ENCODE peak calls at places on chromosome 3, in eight cellular contexts. Q, Y, C, G, K, P, I and J are unnamed samples.

GRCh38 chr3:172892158-172892557 is 141.6 kb downstream of the ECT2 start:
- DNase-seq in Q (no peak), Y (peak), C (no peak), G (no peak), K (no peak), P (peak), I (no peak), J (peak)

GRCh38 chr3:152381881-152382295 is 113.2 kb downstream of the MBNL1 start:
- DNase-seq in Q (no peak), Y (no peak), C (no peak), G (no peak), K (no peak), P (no peak), I (no peak), J (no peak)

GRCh38 chr3:197349368-197349767 is 51.0 kb upstream of the DLG1 start:
- DNase-seq in Q (no peak), Y (no peak), C (no peak), G (no peak), K (no peak), P (no peak), I (no peak), J (no peak)

GRCh38 chr3:69203631-69204314 is 81.4 kb upstream of the LMOD3 start:
- DNase-seq in Q (no peak), Y (no peak), C (no peak), G (no peak), K (no peak), P (no peak), I (peak), J (no peak)

GRCh38 chr3:81565066-81565465 is 196.4 kb downstream of the GBE1 start:
- DNase-seq in Q (no peak), Y (no peak), C (no peak), G (no peak), K (no peak), P (no peak), I (no peak), J (peak)

GRCh38 chr3:174089592-174089991 is 692.0 kb downstream of the NLGN1 start:
- DNase-seq in Q (no peak), Y (no peak), C (no peak), G (no peak), K (no peak), P (no peak), I (no peak), J (no peak)

GRCh38 chr3:100468676-100469075 is 23.7 kb upstream of the TMEM45A start:
- DNase-seq in Q (no peak), Y (no peak), C (no peak), G (no peak), K (no peak), P (no peak), I (no peak), J (no peak)

GRCh38 chr3:119073258-119074001 is 38.8 kb upstream of the IGSF11 start:
- DNase-seq in Q (no peak), Y (no peak), C (no peak), G (no peak), K (no peak), P (no peak), I (no peak), J (no peak)

GRCh38 chr3:143535994-143536784 is 312.1 kb downstream of the SLC9A9 start:
- DNase-seq in Q (peak), Y (no peak), C (no peak), G (no peak), K (no peak), P (no peak), I (no peak), J (no peak)

GRCh38 chr3:56939759-56940323 is 120.6 kb upstream of the SPATA12 start:
- DNase-seq in Q (no peak), Y (no peak), C (no peak), G (no peak), K (no peak), P (no peak), I (no peak), J (no peak)

GRCh38 chr3:45054196-45054857 is 28.2 kb downstream of the CLEC3B start:
- DNase-seq in Q (no peak), Y (no peak), C (no peak), G (no peak), K (no peak), P (peak), I (peak), J (peak)

GRCh38 chr3:34034840-34035239 is 236.4 kb downstream of the PDCD6IP start:
- DNase-seq in Q (no peak), Y (no peak), C (no peak), G (no peak), K (no peak), P (no peak), I (peak), J (no peak)

GRCh38 chr3:45180051-45180450 is 33.9 kb upstream of the CDCP1 start:
- DNase-seq in Q (no peak), Y (no peak), C (no peak), G (no peak), K (no peak), P (peak), I (no peak), J (peak)

GRCh38 chr3:60841355-60841754 is 409.9 kb downstream of the FHIT start:
- DNase-seq in Q (no peak), Y (peak), C (no peak), G (no peak), K (no peak), P (peak), I (no peak), J (no peak)

GRCh38 chr3:108093616-108094015 is 2.8 kb upstream of the CD47 start:
- DNase-seq in Q (no peak), Y (no peak), C (no peak), G (no peak), K (no peak), P (no peak), I (no peak), J (no peak)

DNA sequence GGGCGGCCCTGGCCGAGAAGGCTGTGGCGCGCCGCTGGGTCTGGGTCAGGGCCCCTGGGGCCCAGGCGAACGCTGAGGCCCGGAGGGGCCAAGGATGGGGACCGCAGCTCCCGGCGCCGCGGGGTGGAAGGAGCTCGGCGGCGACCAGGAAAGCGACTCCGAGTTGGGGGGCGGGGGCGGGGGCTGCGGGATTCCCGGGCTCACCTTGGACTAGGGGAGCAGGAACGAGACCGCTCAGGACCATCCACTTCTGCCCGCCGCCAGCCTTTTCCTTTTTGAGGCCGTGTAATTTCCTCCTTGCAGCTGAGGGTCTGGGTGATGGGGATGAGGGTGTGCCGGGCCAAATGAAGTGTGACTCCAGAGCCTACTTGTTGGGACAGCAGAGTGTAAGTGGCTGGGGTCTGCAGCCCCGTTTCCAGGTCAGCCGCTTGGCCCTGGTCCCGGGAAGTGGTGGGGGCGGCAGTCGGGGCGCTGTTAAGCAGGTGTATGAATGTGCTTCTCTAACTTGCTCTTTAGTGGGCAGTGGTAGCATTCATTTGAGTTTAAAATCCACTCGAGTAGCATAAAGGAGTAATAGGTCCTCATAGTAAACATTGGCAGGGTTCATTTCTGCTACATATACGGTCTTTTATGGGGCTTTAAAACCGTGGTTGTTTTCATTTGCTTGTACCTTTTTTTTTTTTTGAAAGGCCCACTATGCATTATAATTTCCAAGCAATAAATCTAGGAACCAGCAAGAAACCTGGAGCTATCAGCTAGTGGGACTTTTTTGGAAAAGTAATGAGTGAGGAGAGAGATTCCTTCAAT is 717 bp downstream of the PXK start:
- DNase-seq in Q (peak), Y (no peak), C (peak), G (no peak), K (peak), P (peak), I (peak), J (no peak)
- TF ChIP-seq CTCF in Q (peak), Y (no peak), C (peak), G (no peak), K (no peak), P (peak), I (peak), J (peak)

DNA sequence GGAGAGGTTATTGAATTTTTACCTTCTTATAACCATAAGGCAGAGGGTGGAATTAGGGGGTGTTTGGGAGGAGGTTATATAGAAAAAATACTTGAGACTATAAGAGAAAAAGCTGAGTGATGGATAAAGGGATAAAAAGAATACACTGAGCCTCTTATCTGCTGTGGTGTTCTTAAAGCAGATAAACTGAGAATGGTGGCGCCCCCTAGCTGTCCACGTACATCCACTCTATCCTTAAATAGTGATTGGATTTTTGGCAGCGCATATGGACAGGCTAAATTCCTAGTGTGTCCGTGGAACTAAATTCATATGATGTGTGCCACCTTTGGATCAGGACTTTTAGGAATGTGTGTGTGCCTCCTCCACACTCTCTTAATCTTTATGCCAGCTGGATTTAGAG is 121.1 kb downstream of the OXSM start:
- DNase-seq in Q (no peak), Y (no peak), C (peak), G (no peak), K (peak), P (no peak), I (no peak), J (no peak)
- TF ChIP-seq CTCF in Q (peak), Y (no peak), C (peak), G (peak), K (peak), P (no peak), I (peak), J (peak)

GRCh38 chr3:11260460-11260859 is 11.7 kb upstream of the ATG7 start:
- DNase-seq in Q (no peak), Y (no peak), C (no peak), G (no peak), K (no peak), P (no peak), I (no peak), J (no peak)
- TF ChIP-seq CTCF in Q (no peak), Y (no peak), C (peak), G (no peak), K (no peak), P (no peak), I (no peak), J (no peak)

GRCh38 chr3:30012941-30013543 is 593.4 kb upstream of the TGFBR2 start:
- DNase-seq in Q (no peak), Y (peak), C (peak), G (no peak), K (peak), P (peak), I (peak), J (peak)
- TF ChIP-seq CTCF in Q (peak), Y (peak), C (peak), G (peak), K (peak), P (peak), I (peak), J (peak)

DNA sequence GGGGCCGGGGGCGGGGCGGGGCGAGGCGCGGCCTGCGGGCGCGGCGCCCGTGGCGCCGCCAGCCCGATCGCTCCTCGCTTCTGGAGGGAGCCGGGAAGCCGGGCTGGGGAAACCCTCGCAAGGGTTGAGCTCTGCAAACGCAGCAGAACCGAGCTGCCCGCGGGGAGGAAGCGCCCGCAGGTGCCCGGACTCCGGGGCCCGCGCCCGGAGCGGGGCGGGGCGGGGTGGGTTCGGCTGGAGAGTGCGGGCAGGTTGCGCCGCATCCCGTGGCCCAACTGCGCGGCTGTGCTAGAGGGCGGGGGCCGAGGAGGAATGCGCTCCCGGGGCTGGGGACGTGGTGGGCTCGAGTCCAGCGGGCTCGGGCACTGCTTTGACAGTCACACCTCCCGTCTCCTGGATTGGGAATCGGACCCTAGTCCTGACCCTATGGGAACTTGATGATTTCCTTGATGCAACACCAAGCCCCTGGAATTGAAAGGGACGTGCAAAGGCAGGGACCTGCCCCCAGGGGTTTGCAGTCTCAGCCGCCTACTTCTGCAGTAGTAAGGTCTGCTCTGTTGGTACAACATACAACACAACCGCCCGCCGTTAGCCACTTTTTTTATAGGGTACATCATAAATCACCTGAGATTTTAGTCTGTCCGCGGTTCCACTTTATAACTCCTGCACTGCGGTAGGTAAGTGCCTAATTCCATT is 34.3 kb downstream of the ZBTB38 start:
- DNase-seq in Q (peak), Y (peak), C (no peak), G (no peak), K (peak), P (peak), I (peak), J (peak)
- TF ChIP-seq CTCF in Q (no peak), Y (no peak), C (no peak), G (peak), K (no peak), P (peak), I (no peak), J (no peak)

GRCh38 chr3:160343132-160343531 is 55.9 kb downstream of the IFT80 start:
- DNase-seq in Q (no peak), Y (no peak), C (no peak), G (no peak), K (no peak), P (peak), I (no peak), J (peak)
- TF ChIP-seq CTCF in Q (peak), Y (peak), C (peak), G (peak), K (no peak), P (peak), I (peak), J (peak)

GRCh38 chr3:189273736-189274135 is 102.0 kb downstream of the TPRG1 start:
- DNase-seq in Q (no peak), Y (no peak), C (no peak), G (no peak), K (no peak), P (no peak), I (no peak), J (no peak)

GRCh38 chr3:189275852-189276251 is 104.1 kb downstream of the TPRG1 start:
- DNase-seq in Q (no peak), Y (no peak), C (no peak), G (no peak), K (no peak), P (no peak), I (no peak), J (no peak)

GRCh38 chr3:189275182-189275581 is 103.4 kb downstream of the TPRG1 start:
- DNase-seq in Q (no peak), Y (no peak), C (no peak), G (no peak), K (no peak), P (no peak), I (no peak), J (no peak)

GRCh38 chr3:189270248-189270832 is 98.6 kb downstream of the TPRG1 start:
- DNase-seq in Q (no peak), Y (peak), C (peak), G (no peak), K (peak), P (peak), I (peak), J (peak)

GRCh38 chr3:189272500-189273119 is 100.8 kb downstream of the TPRG1 start:
- DNase-seq in Q (no peak), Y (no peak), C (no peak), G (no peak), K (no peak), P (no peak), I (no peak), J (no peak)
- TF ChIP-seq CTCF in Q (peak), Y (peak), C (peak), G (peak), K (peak), P (peak), I (peak), J (peak)

GRCh38 chr3:46907271-46907670 is 29.8 kb downstream of the PTH1R start:
- DNase-seq in Q (no peak), Y (no peak), C (no peak), G (no peak), K (peak), P (no peak), I (no peak), J (no peak)

GRCh38 chr3:46908986-46909534 is 31.5 kb downstream of the PTH1R start:
- DNase-seq in Q (no peak), Y (no peak), C (no peak), G (no peak), K (peak), P (no peak), I (no peak), J (no peak)

GRCh38 chr3:46907960-46908293 is 30.4 kb downstream of the PTH1R start:
- DNase-seq in Q (no peak), Y (no peak), C (no peak), G (no peak), K (no peak), P (no peak), I (no peak), J (no peak)

GRCh38 chr3:46909535-46910161 is 32.1 kb downstream of the PTH1R start:
- DNase-seq in Q (peak), Y (peak), C (peak), G (peak), K (peak), P (peak), I (no peak), J (peak)

GRCh38 chr3:46908294-46908985 is 30.9 kb downstream of the PTH1R start:
- DNase-seq in Q (no peak), Y (no peak), C (no peak), G (no peak), K (peak), P (peak), I (no peak), J (peak)
- TF ChIP-seq CTCF in Q (no peak), Y (no peak), C (no peak), G (no peak), K (peak), P (peak), I (peak), J (peak)

GRCh38 chr3:120419797-120420196 is 31.0 kb downstream of the FSTL1 start:
- DNase-seq in Q (no peak), Y (peak), C (no peak), G (no peak), K (no peak), P (peak), I (no peak), J (peak)

GRCh38 chr3:120420360-120420759 is 30.4 kb downstream of the FSTL1 start:
- DNase-seq in Q (no peak), Y (no peak), C (no peak), G (no peak), K (no peak), P (peak), I (no peak), J (peak)

GRCh38 chr3:120418866-120419490 is 31.8 kb downstream of the FSTL1 start:
- DNase-seq in Q (peak), Y (peak), C (peak), G (no peak), K (peak), P (peak), I (peak), J (no peak)

GRCh38 chr3:120423432-120423831 is 27.4 kb downstream of the FSTL1 start:
- DNase-seq in Q (no peak), Y (no peak), C (no peak), G (no peak), K (no peak), P (no peak), I (no peak), J (no peak)

DNA sequence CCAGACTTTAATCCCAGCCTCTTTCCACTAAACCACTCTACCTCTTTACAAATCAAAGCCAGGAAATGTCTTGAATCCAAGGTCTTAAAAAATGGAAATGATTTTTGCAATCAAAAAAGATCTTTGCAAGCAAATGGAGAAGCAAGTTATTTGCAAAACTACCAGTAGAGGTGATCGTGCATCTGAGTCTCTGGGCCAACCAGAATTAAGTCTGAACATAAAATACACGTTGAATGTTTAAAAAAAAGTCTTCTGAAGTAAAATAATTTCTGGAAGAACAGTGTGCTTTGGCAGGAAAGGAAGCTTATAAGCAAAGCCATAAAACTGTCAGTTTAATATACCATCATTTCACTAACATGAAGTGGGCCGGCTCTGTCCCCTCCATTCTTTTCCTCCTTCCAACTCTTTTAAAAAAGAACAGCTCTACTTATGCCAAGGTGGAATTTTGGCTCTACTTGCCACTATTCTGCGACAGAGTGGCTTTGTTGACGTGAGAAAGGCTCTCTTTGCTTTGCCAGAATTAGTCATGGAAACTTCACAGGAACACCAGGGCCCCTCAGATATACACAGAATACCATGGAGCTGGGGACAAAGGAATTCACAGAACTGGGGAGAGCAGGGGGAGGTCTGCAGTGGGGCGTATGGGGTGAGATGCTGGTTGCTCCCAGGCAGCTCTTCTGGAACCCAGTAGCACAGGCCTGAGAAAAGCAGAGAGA is 29.8 kb downstream of the FSTL1 start:
- DNase-seq in Q (no peak), Y (peak), C (no peak), G (no peak), K (no peak), P (peak), I (no peak), J (peak)
- TF ChIP-seq CTCF in Q (no peak), Y (no peak), C (no peak), G (no peak), K (no peak), P (peak), I (no peak), J (peak)

GRCh38 chr3:122774564-122774963 is 19.1 kb downstream of the HSPBAP1 start:
- DNase-seq in Q (no peak), Y (no peak), C (no peak), G (no peak), K (no peak), P (no peak), I (no peak), J (peak)
- TF ChIP-seq CTCF in Q (no peak), Y (no peak), C (no peak), G (no peak), K (no peak), P (no peak), I (no peak), J (peak)